ENCODE peak calls at places on chromosomes 7 and 10, in eight cellular contexts. P, Y, Z, A, B, I, W and E are unnamed samples.

GRCh38 chr7:100493476-100494264 is 9.9 kb downstream of the NYAP1 start:
- DNase-seq in Z (peak; percentile 24), W (peak; percentile 34), A (no peak), P (peak; percentile 46), I (peak; percentile 33), B (no peak), Y (no peak), E (peak; percentile 89)

GRCh38 chr7:1452205-1452604 is 7.1 kb downstream of the MICALL2 start:
- DNase-seq in Y (no peak), B (no peak), W (no peak), P (no peak), I (no peak), Z (no peak), A (no peak), E (no peak)

GRCh38 chr7:128737867-128738390 is 1.2 kb upstream of the CALU start:
- DNase-seq in Z (peak; percentile 82), W (no peak), I (no peak), A (no peak), B (peak; percentile 21), P (no peak), Y (no peak), E (no peak)

GRCh38 chr10:38054361-38054797 is 39.8 kb upstream of the ZNF37A start:
- DNase-seq in Y (no peak), B (peak; percentile 53), W (no peak), I (no peak), P (no peak), A (no peak), Z (peak; percentile 95), E (no peak)

GRCh38 chr7:151470656-151471180 is 30.8 kb upstream of the CRYGN start:
- DNase-seq in I (no peak), W (no peak), Y (no peak), P (no peak), A (no peak), B (no peak), Z (no peak), E (no peak)

GRCh38 chr10:131514454-131514853 is 202.9 kb upstream of the TCERG1L start:
- DNase-seq in B (peak; percentile 25), W (peak; percentile 6), Y (no peak), Z (peak; percentile 2), P (no peak), A (no peak), I (no peak), E (no peak)

GRCh38 chr7:7862393-7862792 is 106.2 kb upstream of the GLCCI1 start:
- DNase-seq in I (no peak), P (no peak), Z (no peak), A (no peak), W (no peak), B (no peak), Y (no peak), E (no peak)

GRCh38 chr10:67858971-67859370 is 21.0 kb upstream of the DNAJC12 start:
- DNase-seq in A (no peak), W (no peak), Z (no peak), Y (no peak), I (no peak), P (no peak), B (no peak), E (no peak)

GRCh38 chr10:123295644-123296043 is 141.4 kb downstream of the BUB3 start:
- DNase-seq in W (no peak), Y (no peak), P (no peak), I (no peak), Z (no peak), B (no peak), A (no peak), E (no peak)

GRCh38 chr7:66047426-66047825 is 28.2 kb upstream of the ASL start:
- DNase-seq in Z (peak; percentile 98), Y (no peak), I (no peak), W (no peak), P (no peak), B (peak; percentile 93), A (no peak), E (no peak)

GRCh38 chr10:26556756-26557640 is 118.9 kb downstream of the APBB1IP start:
- DNase-seq in W (peak; percentile 44), Y (no peak), A (peak; percentile 46), P (peak; percentile 39), I (no peak), B (peak; percentile 59), Z (peak; percentile 64), E (no peak)

GRCh38 chr7:2106920-2107319 is 125.8 kb downstream of the MAD1L1 start:
- DNase-seq in I (no peak), B (peak; percentile 92), Z (no peak), W (no peak), P (peak; percentile 63), Y (no peak), A (no peak), E (no peak)

GRCh38 chr10:75186310-75186709 is 24.3 kb upstream of the VDAC2 start:
- DNase-seq in Z (no peak), P (no peak), B (no peak), W (no peak), Y (no peak), A (no peak), I (no peak), E (no peak)

GRCh38 chr10:100912013-100912608 is 652 bp upstream of the SLF2 start:
- DNase-seq in Z (no peak), P (no peak), I (no peak), B (peak; percentile 8), W (no peak), A (peak; percentile 6), Y (no peak), E (no peak)

GRCh38 chr7:130893441-130893894 is 159.5 kb upstream of the KLF14 start:
- DNase-seq in I (no peak), Z (peak; percentile 83), B (peak; percentile 59), P (peak; percentile 24), A (no peak), W (no peak), Y (no peak), E (no peak)

GRCh38 chr7:28407643-28408042 is 4.7 kb upstream of the CREB5 start:
- DNase-seq in P (no peak), Y (no peak), A (peak; percentile 84), I (no peak), W (peak; percentile 19), B (peak; percentile 53), Z (peak; percentile 84), E (no peak)

GRCh38 chr10:102120987-102121738 is 995 bp upstream of the LDB1 start:
- DNase-seq in W (no peak), B (no peak), I (no peak), Y (no peak), A (no peak), Z (peak; percentile 53), P (peak; percentile 43), E (peak; percentile 84)

GRCh38 chr10:48523212-48523819 is 81.6 kb downstream of the ARHGAP22 start:
- DNase-seq in Z (peak; percentile 94), I (no peak), W (peak; percentile 34), A (no peak), P (no peak), Y (no peak), B (no peak), E (peak; percentile 63)

GRCh38 chr10:46305986-46306385 is 19.2 kb downstream of the ANTXRL start:
- DNase-seq in P (no peak), Z (no peak), B (no peak), I (no peak), W (no peak), A (no peak), Y (no peak), E (no peak)